ENCODE peak calls at places on chromosome 21, in seven cellular contexts. T is Calu3; H is psoas muscle; A is stimulated activated CD4-positive, alpha-beta T cell treated with anti-CD3 and anti-CD28 coated beads, Interleukin-15, amount 100 ng/mL, for 1 hour; C is NCI-H1092 treated with DMSO at 0.1 percent for 48 hours; X is substantia nigra; W is pons. D is an unnamed sample.

GRCh38 chr21:42567861-42568260 is 54.2 kb downstream of the SLC37A1 start:
- DNase-seq in W (no peak), H (no peak), X (no peak), T (no peak), C (no peak), A (no peak), D (no peak)

GRCh38 chr21:46459356-46460112 is 843 bp downstream of the DIP2A start:
- DNase-seq in W (no peak), A (no peak), X (no peak), T (peak), C (no peak), H (peak), D (peak)

GRCh38 chr21:35342440-35342839 is 293.3 kb upstream of the RUNX1 start:
- DNase-seq in H (no peak), A (no peak), W (no peak), C (no peak), X (no peak), T (peak), D (no peak)

GRCh38 chr21:45416619-45417018 is 11.7 kb downstream of the COL18A1 start:
- DNase-seq in T (no peak), W (no peak), X (no peak), A (no peak), C (no peak), H (no peak), D (no peak)

GRCh38 chr21:36697473-36698159 is 1.3 kb upstream of the SIM2 start:
- DNase-seq in T (no peak), A (no peak), W (no peak), H (no peak), C (no peak), X (no peak), D (no peak)

GRCh38 chr21:38679531-38679930 is 126.2 kb upstream of the ETS2 start:
- DNase-seq in H (no peak), X (no peak), W (no peak), A (no peak), T (no peak), C (no peak), D (no peak)

GRCh38 chr21:44984792-44985440 is 45.1 kb downstream of the SLX9 start:
- DNase-seq in X (no peak), C (no peak), A (no peak), H (peak), T (no peak), W (no peak), D (no peak)

GRCh38 chr21:15557925-15558324 is 171.9 kb upstream of the USP25 start:
- DNase-seq in A (no peak), X (no peak), W (no peak), H (no peak), C (peak), T (no peak), D (no peak)

GRCh38 chr21:41664881-41665765 is 101.7 kb downstream of the RIPK4 start:
- DNase-seq in W (no peak), C (no peak), A (no peak), H (no peak), X (no peak), T (no peak), D (no peak)

GRCh38 chr21:44684077-44684476 is 2.1 kb upstream of the KRTAP12-1 start:
- DNase-seq in T (no peak), H (no peak), W (no peak), A (no peak), X (no peak), C (no peak), D (no peak)

GRCh38 chr21:29520146-29520545 is 221.4 kb downstream of the BACH1 start:
- DNase-seq in X (no peak), C (no peak), H (no peak), A (no peak), W (no peak), T (no peak), D (no peak)

GRCh38 chr21:42460391-42461184 is 35.4 kb downstream of the RSPH1 start:
- DNase-seq in A (no peak), W (no peak), C (peak), T (no peak), X (no peak), H (no peak), D (no peak)

GRCh38 chr21:43864313-43864805 is 664 bp upstream of the AGPAT3 start:
- DNase-seq in W (no peak), H (peak), T (peak), X (no peak), A (peak), C (peak), D (peak)

GRCh38 chr21:13368200-13368599 is 241.4 kb upstream of the POTED start:
- DNase-seq in T (no peak), H (no peak), W (no peak), X (no peak), A (no peak), C (no peak), D (no peak)

GRCh38 chr21:45347048-45347711 is 57.8 kb upstream of the COL18A1 start:
- DNase-seq in T (no peak), H (no peak), X (no peak), C (no peak), A (no peak), W (no peak), D (no peak)

GRCh38 chr21:45458281-45459170 is 53.6 kb downstream of the COL18A1 start:
- DNase-seq in W (no peak), X (no peak), T (no peak), C (no peak), H (peak), A (no peak), D (no peak)

GRCh38 chr21:15233611-15234010 is 168.8 kb upstream of the NRIP1 start:
- DNase-seq in A (no peak), T (no peak), X (no peak), H (no peak), C (no peak), W (no peak), D (no peak)

GRCh38 chr21:40272037-40272436 is 404.8 kb downstream of the PCP4 start:
- DNase-seq in H (no peak), T (no peak), X (no peak), W (no peak), A (no peak), C (no peak), D (no peak)

GRCh38 chr21:36487641-36488307 is 7.9 kb upstream of the CLDN14 start:
- DNase-seq in C (no peak), A (no peak), T (no peak), H (no peak), X (no peak), W (no peak), D (no peak)

GRCh38 chr21:45322960-45323461 is 35.3 kb upstream of the POFUT2 start:
- DNase-seq in X (no peak), T (no peak), C (no peak), H (no peak), W (no peak), A (no peak), D (no peak)

GRCh38 chr21:44723177-44724131 is 12.1 kb upstream of the TSPEAR start:
- DNase-seq in H (no peak), W (no peak), A (no peak), T (no peak), C (no peak), X (no peak), D (no peak)

GRCh38 chr21:36035381-36035791 is 24.9 kb downstream of the SETD4 start:
- DNase-seq in H (no peak), X (no peak), C (no peak), T (no peak), A (no peak), W (no peak), D (no peak)

GRCh38 chr21:27190601-27191000 is 223.7 kb upstream of the ADAMTS5 start:
- DNase-seq in A (no peak), W (no peak), T (no peak), H (no peak), C (no peak), X (no peak), D (no peak)

GRCh38 chr21:26085882-26086281 is 84.7 kb downstream of the APP start:
- DNase-seq in X (no peak), T (no peak), H (no peak), W (no peak), C (no peak), A (no peak), D (no peak)

GRCh38 chr21:26686278-26686677 is 113.2 kb upstream of the CYYR1 start:
- DNase-seq in T (peak), H (no peak), W (no peak), C (no peak), X (no peak), A (no peak), D (no peak)

GRCh38 chr21:35575280-35575915 is 484.9 kb downstream of the SETD4 start:
- DNase-seq in T (no peak), C (no peak), W (no peak), H (no peak), A (no peak), X (no peak), D (no peak)

GRCh38 chr21:32143222-32143939 is 135.5 kb downstream of the MIS18A start:
- DNase-seq in X (no peak), C (no peak), W (no peak), T (no peak), A (no peak), H (peak), D (no peak)

GRCh38 chr21:44383216-44383615 is 29.8 kb downstream of the TRPM2 start:
- DNase-seq in A (no peak), W (no peak), H (no peak), T (no peak), C (no peak), X (no peak), D (no peak)

GRCh38 chr21:46599251-46599572 is 5.7 kb downstream of the S100B start:
- DNase-seq in T (no peak), A (no peak), W (no peak), C (no peak), H (no peak), X (no peak), D (no peak)

GRCh38 chr21:43775795-43776430 is at the start of gene CSTB:
- DNase-seq in X (peak), T (peak), C (peak), W (peak), A (peak), H (peak), D (peak)

GRCh38 chr21:37904879-37905278 is 11.4 kb downstream of the KCNJ6 start:
- DNase-seq in X (no peak), A (no peak), C (peak), T (no peak), W (peak), H (no peak), D (peak)

GRCh38 chr21:42299324-42300044 is 15.7 kb downstream of the TFF3 start:
- DNase-seq in C (no peak), W (no peak), X (no peak), T (peak), A (no peak), H (no peak), D (no peak)

GRCh38 chr21:33924766-33925100 is 9.1 kb upstream of the ATP5PO start:
- DNase-seq in X (no peak), W (no peak), C (no peak), H (no peak), A (no peak), T (peak), D (no peak)

GRCh38 chr21:45867671-45868081 is 113.9 kb upstream of the COL6A1 start:
- DNase-seq in A (no peak), X (no peak), W (no peak), H (no peak), C (no peak), T (no peak), D (no peak)